ENCODE peak calls at places on chromosomes 3 and 15, in nine cellular contexts. L is CD4-positive, alpha-beta T cell; T is RWPE1; J is fibroblast of mammary gland; B is sigmoid colon; R is psoas muscle; H is HCT116; D is ovary; Y is AG04449. P is an unnamed sample.

GRCh38 chr3:114608293-114608692 is 314.5 kb downstream of the TIGIT start:
- DNase-seq in L (no peak), T (peak), J (peak), B (no peak), R (no peak), H (no peak), D (no peak), Y (peak), P (no peak)

GRCh38 chr3:183991403-183991802 is 26.3 kb downstream of the ABCC5 start:
- DNase-seq in L (no peak), T (no peak), J (no peak), B (no peak), R (no peak), H (no peak), D (no peak), Y (no peak), P (no peak)

GRCh38 chr3:17183951-17184550 is 299.3 kb downstream of the PLCL2 start:
- DNase-seq in L (no peak), T (peak), J (peak), B (no peak), R (no peak), H (peak), D (no peak), Y (no peak), P (no peak)

GRCh38 chr3:70042683-70043082 is 43.1 kb downstream of the SAMMSON start:
- DNase-seq in L (no peak), T (no peak), J (no peak), B (no peak), R (no peak), H (no peak), D (no peak), Y (no peak), P (no peak)

GRCh38 chr3:186946756-186947375 is 16.5 kb downstream of the ST6GAL1 start:
- DNase-seq in L (no peak), T (no peak), J (no peak), B (no peak), R (no peak), H (no peak), D (no peak), Y (no peak), P (no peak)

GRCh38 chr3:79016587-79017380 is 751.0 kb downstream of the ROBO1 start:
- DNase-seq in L (no peak), T (peak), J (peak), B (no peak), R (no peak), H (no peak), D (no peak), Y (no peak), P (no peak)

GRCh38 chr15:77500986-77501385 is 80.3 kb downstream of the HMG20A start:
- DNase-seq in L (no peak), T (no peak), J (peak), B (no peak), R (no peak), H (no peak), D (no peak), Y (no peak), P (no peak)

GRCh38 chr3:158470944-158471638 is 99.9 kb upstream of the MLF1 start:
- DNase-seq in L (no peak), T (no peak), J (peak), B (no peak), R (no peak), H (no peak), D (no peak), Y (peak), P (no peak)

GRCh38 chr15:84826369-84826823 is 9.2 kb downstream of the ALPK3 start:
- DNase-seq in L (no peak), T (peak), J (peak), B (no peak), R (peak), H (peak), D (no peak), Y (no peak), P (peak)

GRCh38 chr3:54969652-54970051 is 41.8 kb upstream of the LRTM1 start:
- DNase-seq in L (no peak), T (no peak), J (no peak), B (no peak), R (no peak), H (no peak), D (no peak), Y (no peak), P (no peak)

GRCh38 chr3:50112462-50112861 is 23.7 kb downstream of the RBM5 start:
- DNase-seq in L (no peak), T (no peak), J (no peak), B (no peak), R (no peak), H (no peak), D (no peak), Y (no peak), P (no peak)

GRCh38 chr3:55060921-55061555 is 133.2 kb upstream of the LRTM1 start:
- DNase-seq in L (no peak), T (no peak), J (no peak), B (no peak), R (no peak), H (no peak), D (no peak), Y (no peak), P (no peak)

GRCh38 chr15:31398677-31399260 is 72.1 kb downstream of the KLF13 start:
- DNase-seq in L (no peak), T (no peak), J (no peak), B (peak), R (no peak), H (no peak), D (no peak), Y (no peak), P (no peak)

GRCh38 chr3:69339766-69340165 is 46.1 kb downstream of the FRMD4B start:
- DNase-seq in L (no peak), T (no peak), J (no peak), B (peak), R (no peak), H (no peak), D (no peak), Y (no peak), P (no peak)

GRCh38 chr3:43855674-43856299 is 165.0 kb downstream of the ABHD5 start:
- DNase-seq in L (no peak), T (no peak), J (peak), B (no peak), R (peak), H (peak), D (peak), Y (no peak), P (peak)

DNA sequence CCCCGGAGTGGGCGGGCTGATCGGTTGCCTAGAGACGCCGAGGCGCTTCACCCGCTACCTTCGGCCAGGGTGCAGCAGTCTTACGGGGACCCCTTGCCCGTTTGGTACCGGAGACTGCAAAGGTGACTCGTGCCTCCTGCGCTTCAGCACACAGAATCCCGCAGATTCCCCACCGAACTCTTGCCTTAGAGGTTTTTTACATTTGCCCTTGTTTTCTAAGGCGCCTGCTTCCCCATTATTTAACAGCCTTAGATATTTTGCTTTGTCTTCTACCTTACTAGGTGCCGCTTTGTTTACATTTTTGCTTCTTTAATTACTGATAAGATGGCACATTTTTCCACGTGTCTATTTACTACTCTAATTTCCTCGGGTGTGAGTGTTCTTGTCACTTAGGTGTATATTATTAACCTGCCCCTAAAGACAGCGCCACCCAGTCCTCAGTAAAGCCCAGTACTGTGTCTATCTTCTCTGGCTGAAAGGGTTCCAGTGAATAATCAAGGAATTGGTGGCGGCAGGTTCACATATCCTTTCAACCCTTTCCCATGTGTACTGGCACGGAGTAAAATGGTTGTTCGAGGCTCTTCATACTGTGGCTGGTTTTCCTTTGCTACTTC is 563 bp upstream of the CEP152 start:
- DNase-seq in L (no peak), T (no peak), J (no peak), B (no peak), R (no peak), H (no peak), D (no peak), Y (no peak), P (no peak)
- TF ChIP-seq CTCF in L (no peak), T (peak), J (no peak), B (no peak), R (no peak), H (no peak), D (no peak), Y (no peak), P (no peak)

DNA sequence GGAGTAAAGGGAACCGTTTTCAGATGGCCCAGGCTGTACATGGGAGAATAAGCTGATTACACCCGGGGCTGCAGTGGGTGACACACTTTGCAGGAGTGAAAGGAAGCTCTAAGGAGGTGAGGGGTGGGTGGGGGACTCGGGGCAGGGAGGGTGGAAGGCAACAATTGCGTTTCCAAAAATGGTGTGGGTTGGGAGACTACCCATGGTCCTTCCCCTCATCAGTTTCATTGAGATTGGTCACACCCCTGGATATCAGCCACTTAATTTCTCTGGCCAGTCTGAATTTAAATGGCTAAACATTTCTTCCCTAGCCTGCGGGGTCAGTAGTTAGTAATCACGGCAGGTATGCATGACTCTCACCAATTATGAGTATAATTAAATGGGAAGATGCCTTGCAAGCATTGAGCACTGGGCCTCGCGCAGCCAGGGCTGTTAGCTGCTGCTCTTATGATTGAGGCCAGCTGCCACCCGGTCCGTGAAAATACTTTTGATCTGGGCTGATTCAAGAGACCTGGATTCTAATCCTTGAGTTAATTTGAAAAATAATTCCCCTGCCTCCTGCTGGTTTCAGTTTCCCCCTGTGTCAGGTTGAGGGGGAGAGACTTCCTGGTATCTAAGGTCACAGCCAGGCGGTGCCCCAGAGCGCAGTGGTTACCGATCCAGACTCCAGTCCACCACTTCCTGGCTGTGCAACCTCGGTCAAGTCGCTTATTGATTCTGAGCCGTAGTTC is 23.3 kb downstream of the SLC6A6 start:
- DNase-seq in L (peak), T (peak), J (no peak), B (no peak), R (no peak), H (no peak), D (no peak), Y (no peak), P (no peak)
- TF ChIP-seq CTCF in L (peak), T (no peak), J (no peak), B (no peak), R (no peak), H (no peak), D (no peak), Y (no peak), P (no peak)

GRCh38 chr3:101379695-101380376 is 59.5 kb upstream of the IMPG2 start:
- DNase-seq in L (no peak), T (no peak), J (no peak), B (no peak), R (no peak), H (no peak), D (no peak), Y (no peak), P (no peak)

GRCh38 chr3:101383656-101384055 is 63.3 kb upstream of the IMPG2 start:
- DNase-seq in L (no peak), T (no peak), J (no peak), B (no peak), R (no peak), H (no peak), D (no peak), Y (no peak), P (no peak)

GRCh38 chr3:101384426-101384825 is 64.1 kb upstream of the IMPG2 start:
- DNase-seq in L (no peak), T (no peak), J (no peak), B (no peak), R (no peak), H (no peak), D (no peak), Y (no peak), P (no peak)

GRCh38 chr3:101383156-101383575 is 62.8 kb upstream of the IMPG2 start:
- DNase-seq in L (no peak), T (no peak), J (peak), B (peak), R (no peak), H (no peak), D (no peak), Y (no peak), P (no peak)

GRCh38 chr3:101381809-101382208 is 61.4 kb upstream of the IMPG2 start:
- DNase-seq in L (no peak), T (peak), J (peak), B (no peak), R (no peak), H (peak), D (no peak), Y (no peak), P (no peak)
- TF ChIP-seq CTCF in L (peak), T (peak), J (peak), B (peak), R (peak), H (peak), D (no peak), Y (no peak), P (no peak)

GRCh38 chr3:98263944-98264343 is at the start of gene OR5H6:
- DNase-seq in L (no peak), T (no peak), J (no peak), B (no peak), R (no peak), H (no peak), D (no peak), Y (no peak), P (no peak)

DNA sequence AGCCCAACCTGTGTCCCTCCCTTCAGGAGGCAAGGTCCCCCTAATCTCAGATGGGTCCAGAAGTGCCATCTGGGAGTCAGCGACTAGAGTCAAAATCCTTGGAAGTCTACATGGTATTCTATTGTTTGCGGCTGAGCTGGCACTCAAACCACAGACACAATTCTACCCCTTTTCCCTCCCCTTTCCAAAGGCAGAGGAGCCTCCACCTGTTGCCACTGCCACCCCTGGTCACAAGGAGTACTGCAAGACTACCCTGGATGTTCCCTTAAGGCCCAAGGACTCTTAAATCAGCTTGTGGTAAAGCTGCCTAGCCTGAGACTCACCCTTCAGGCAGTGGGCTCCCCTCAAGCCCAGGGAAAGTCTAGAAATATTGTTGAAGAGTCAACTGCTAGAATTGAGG is 4.3 kb upstream of the OR5H6 start:
- DNase-seq in L (no peak), T (no peak), J (no peak), B (no peak), R (no peak), H (peak), D (no peak), Y (no peak), P (no peak)
- TF ChIP-seq CTCF in L (no peak), T (no peak), J (no peak), B (no peak), R (no peak), H (no peak), D (no peak), Y (no peak), P (no peak)

DNA sequence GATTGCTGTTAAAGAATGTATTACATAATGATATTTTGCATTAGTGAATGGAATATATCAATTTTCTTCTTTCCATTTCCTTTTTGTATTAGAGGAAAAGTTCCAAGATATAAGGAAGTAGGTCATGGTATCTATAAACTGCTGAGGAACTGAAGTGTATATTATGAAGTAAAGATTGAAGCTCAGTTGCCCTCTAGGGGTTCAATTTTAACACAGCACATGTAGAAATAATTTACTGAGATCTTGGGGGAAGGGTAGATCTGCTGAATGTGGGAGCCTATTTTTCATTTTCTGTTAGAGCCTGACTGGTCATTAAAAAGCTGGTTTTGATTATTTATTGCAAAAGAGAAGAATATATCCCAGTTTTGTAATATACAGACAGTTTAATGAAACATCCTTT is 45.2 kb downstream of the CMC1 start:
- DNase-seq in L (no peak), T (peak), J (peak), B (no peak), R (no peak), H (peak), D (no peak), Y (peak), P (no peak)
- TF ChIP-seq CTCF in L (peak), T (peak), J (peak), B (peak), R (peak), H (peak), D (no peak), Y (peak), P (peak)

DNA sequence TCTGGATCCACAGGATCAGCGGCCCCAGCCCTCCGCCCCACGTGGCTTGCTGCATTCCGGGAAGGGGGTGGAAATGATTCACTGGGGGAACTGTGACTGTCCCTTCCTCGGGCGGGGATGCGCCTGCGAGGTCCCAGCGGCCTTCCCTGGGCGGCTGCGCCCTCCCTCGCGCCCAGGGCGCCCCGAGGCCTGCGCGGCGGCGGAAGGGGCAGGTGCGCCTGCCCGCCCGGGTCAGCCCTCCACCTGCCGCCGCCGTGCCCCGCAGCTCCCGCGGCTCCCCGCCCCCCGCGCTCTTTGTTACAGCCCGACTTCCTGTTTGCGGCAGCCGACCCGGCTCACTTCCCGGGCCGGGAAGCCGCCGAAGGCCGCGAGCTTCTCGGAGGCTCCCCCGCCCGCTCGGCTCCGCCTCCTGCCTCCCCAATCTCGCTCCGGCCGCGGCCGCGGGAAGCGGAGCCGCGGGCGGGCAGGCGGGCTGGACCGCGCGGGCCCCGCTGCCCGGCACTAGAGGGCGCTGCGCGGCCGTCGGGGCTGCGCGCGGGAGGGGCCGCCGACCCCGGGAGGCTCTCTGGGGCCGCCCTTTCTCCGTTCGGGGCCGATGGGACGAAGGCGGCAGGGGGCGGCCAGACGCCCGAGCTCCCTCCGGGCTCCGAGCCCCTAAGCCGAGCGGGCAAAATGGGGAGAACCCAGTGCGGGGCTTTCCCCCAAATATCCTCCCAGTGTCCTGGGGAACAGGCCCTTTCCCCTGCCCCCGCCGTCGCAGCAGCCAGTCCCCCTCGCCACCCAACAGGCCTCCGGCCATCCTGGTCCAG is 11.5 kb upstream of the CHAC1 start:
- DNase-seq in L (peak), T (peak), J (peak), B (peak), R (peak), H (no peak), D (peak), Y (no peak), P (peak)
- TF ChIP-seq CTCF in L (no peak), T (peak), J (peak), B (peak), R (peak), H (peak), D (peak), Y (peak), P (peak)

GRCh38 chr15:75043509-75044257 is 20.3 kb downstream of the PPCDC start:
- DNase-seq in L (no peak), T (no peak), J (peak), B (peak), R (peak), H (no peak), D (peak), Y (peak), P (peak)
- TF ChIP-seq CTCF in L (no peak), T (no peak), J (peak), B (peak), R (peak), H (no peak), D (peak), Y (peak), P (peak)

DNA sequence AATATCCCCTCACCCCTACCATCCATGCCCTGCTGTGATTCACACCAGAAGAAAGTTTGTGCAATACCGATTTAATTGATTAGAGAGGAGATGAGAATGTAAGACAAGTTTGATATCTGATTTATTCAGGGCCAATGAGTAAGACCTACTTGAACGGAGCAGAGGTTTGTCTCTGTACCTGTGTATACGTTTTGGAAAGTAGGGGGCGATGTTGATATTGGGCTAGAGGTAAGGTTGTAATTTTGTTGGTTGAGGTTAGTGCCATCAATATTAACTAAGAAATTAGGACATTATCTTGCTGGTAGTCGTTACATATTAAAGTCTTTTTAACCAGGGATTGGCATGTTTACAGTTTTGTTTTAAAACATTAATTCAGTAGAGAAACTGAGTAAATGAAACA is 20.5 kb downstream of the EAF2 start:
- DNase-seq in L (no peak), T (peak), J (peak), B (no peak), R (no peak), H (peak), D (no peak), Y (no peak), P (no peak)
- TF ChIP-seq CTCF in L (no peak), T (no peak), J (peak), B (no peak), R (no peak), H (peak), D (no peak), Y (no peak), P (no peak)

GRCh38 chr15:45372032-45372995 is 6.0 kb downstream of the GATM start:
- DNase-seq in L (no peak), T (no peak), J (no peak), B (no peak), R (no peak), H (no peak), D (no peak), Y (no peak), P (no peak)
- TF ChIP-seq CTCF in L (no peak), T (no peak), J (no peak), B (no peak), R (no peak), H (no peak), D (no peak), Y (no peak), P (no peak)

P was measured in thyroid gland.